ENCODE peak calls at places on chromosome 1, in nine cellular contexts. One of them, this sample, is unnamed.

GRCh38 chr1:155591770-155592169 is 18.2 kb upstream of the MSTO1 start:
- DNase-seq in non-pigmented ciliary epithelial cell: peak; percentile 20
- DNase-seq in DMS153: peak; percentile 19
- DNase-seq in NCI-H526 treated with DMSO at 0.1 percent for 48 hours: peak; percentile 76
- DNase-seq in A172: peak; percentile 65
- DNase-seq in A549: peak; percentile 40
- DNase-seq in activated CD4-positive, alpha-beta T cell treated with anti-CD3 and anti-CD28 coated beads, Interleukin-2, amount 50 U/mL, for 4 hours: no peak
- DNase-seq in cerebellar cortex: peak; percentile 75
- DNase-seq in GM10248: peak; percentile 57
- DNase-seq in this sample: peak; percentile 65

GRCh38 chr1:155127105-155127671 is 488 bp upstream of the EFNA1 start:
- DNase-seq in non-pigmented ciliary epithelial cell: no peak
- DNase-seq in DMS153: peak; percentile 70
- DNase-seq in NCI-H526 treated with DMSO at 0.1 percent for 48 hours: peak; percentile 97
- DNase-seq in A172: peak; percentile 45
- DNase-seq in A549: no peak
- DNase-seq in activated CD4-positive, alpha-beta T cell treated with anti-CD3 and anti-CD28 coated beads, Interleukin-2, amount 50 U/mL, for 4 hours: no peak
- DNase-seq in cerebellar cortex: peak; percentile 55
- DNase-seq in GM10248: no peak
- DNase-seq in this sample: no peak

GRCh38 chr1:94039871-94040569 is 80.9 kb downstream of the ABCA4 start:
- DNase-seq in non-pigmented ciliary epithelial cell: no peak
- DNase-seq in DMS153: no peak
- DNase-seq in NCI-H526 treated with DMSO at 0.1 percent for 48 hours: no peak
- DNase-seq in A172: peak; percentile 36
- DNase-seq in A549: no peak
- DNase-seq in activated CD4-positive, alpha-beta T cell treated with anti-CD3 and anti-CD28 coated beads, Interleukin-2, amount 50 U/mL, for 4 hours: no peak
- DNase-seq in cerebellar cortex: no peak
- DNase-seq in GM10248: no peak
- DNase-seq in this sample: no peak

GRCh38 chr1:92169161-92169560 is 48.6 kb upstream of the C1orf146 start:
- DNase-seq in non-pigmented ciliary epithelial cell: no peak
- DNase-seq in DMS153: no peak
- DNase-seq in NCI-H526 treated with DMSO at 0.1 percent for 48 hours: no peak
- DNase-seq in A172: no peak
- DNase-seq in A549: no peak
- DNase-seq in activated CD4-positive, alpha-beta T cell treated with anti-CD3 and anti-CD28 coated beads, Interleukin-2, amount 50 U/mL, for 4 hours: no peak
- DNase-seq in cerebellar cortex: peak; percentile 57
- DNase-seq in GM10248: no peak
- DNase-seq in this sample: no peak

GRCh38 chr1:232292818-232293217 is 337.1 kb downstream of the SIPA1L2 start:
- DNase-seq in non-pigmented ciliary epithelial cell: no peak
- DNase-seq in DMS153: no peak
- DNase-seq in NCI-H526 treated with DMSO at 0.1 percent for 48 hours: peak; percentile 97
- DNase-seq in A172: no peak
- DNase-seq in A549: no peak
- DNase-seq in activated CD4-positive, alpha-beta T cell treated with anti-CD3 and anti-CD28 coated beads, Interleukin-2, amount 50 U/mL, for 4 hours: no peak
- DNase-seq in cerebellar cortex: no peak
- DNase-seq in GM10248: no peak
- DNase-seq in this sample: no peak

GRCh38 chr1:6275826-6276764 is 15.2 kb upstream of the GPR153 start:
- DNase-seq in non-pigmented ciliary epithelial cell: peak; percentile 45
- DNase-seq in DMS153: peak; percentile 78
- DNase-seq in NCI-H526 treated with DMSO at 0.1 percent for 48 hours: peak; percentile 86
- DNase-seq in A172: peak; percentile 35
- DNase-seq in A549: no peak
- DNase-seq in activated CD4-positive, alpha-beta T cell treated with anti-CD3 and anti-CD28 coated beads, Interleukin-2, amount 50 U/mL, for 4 hours: no peak
- DNase-seq in cerebellar cortex: no peak
- DNase-seq in GM10248: no peak
- DNase-seq in this sample: no peak

GRCh38 chr1:42311897-42312296 is 23.1 kb downstream of the FOXJ3 start:
- DNase-seq in non-pigmented ciliary epithelial cell: no peak
- DNase-seq in DMS153: no peak
- DNase-seq in NCI-H526 treated with DMSO at 0.1 percent for 48 hours: no peak
- DNase-seq in A172: no peak
- DNase-seq in A549: no peak
- DNase-seq in activated CD4-positive, alpha-beta T cell treated with anti-CD3 and anti-CD28 coated beads, Interleukin-2, amount 50 U/mL, for 4 hours: no peak
- DNase-seq in cerebellar cortex: no peak
- DNase-seq in GM10248: no peak
- DNase-seq in this sample: no peak

GRCh38 chr1:246907472-246907871 is 24.3 kb downstream of the AHCTF1 start:
- DNase-seq in non-pigmented ciliary epithelial cell: no peak
- DNase-seq in DMS153: peak; percentile 16
- DNase-seq in NCI-H526 treated with DMSO at 0.1 percent for 48 hours: no peak
- DNase-seq in A172: peak; percentile 49
- DNase-seq in A549: no peak
- DNase-seq in activated CD4-positive, alpha-beta T cell treated with anti-CD3 and anti-CD28 coated beads, Interleukin-2, amount 50 U/mL, for 4 hours: no peak
- DNase-seq in cerebellar cortex: peak; percentile 64
- DNase-seq in GM10248: no peak
- DNase-seq in this sample: peak; percentile 34

GRCh38 chr1:19033516-19033840 is 77.0 kb upstream of the IFFO2 start:
- DNase-seq in non-pigmented ciliary epithelial cell: no peak
- DNase-seq in DMS153: no peak
- DNase-seq in NCI-H526 treated with DMSO at 0.1 percent for 48 hours: no peak
- DNase-seq in A172: no peak
- DNase-seq in A549: no peak
- DNase-seq in activated CD4-positive, alpha-beta T cell treated with anti-CD3 and anti-CD28 coated beads, Interleukin-2, amount 50 U/mL, for 4 hours: no peak
- DNase-seq in cerebellar cortex: no peak
- DNase-seq in GM10248: no peak
- DNase-seq in this sample: no peak

GRCh38 chr1:100622966-100623762 is 85.2 kb downstream of the GPR88 start:
- DNase-seq in non-pigmented ciliary epithelial cell: peak; percentile 67
- DNase-seq in DMS153: no peak
- DNase-seq in NCI-H526 treated with DMSO at 0.1 percent for 48 hours: no peak
- DNase-seq in A172: peak; percentile 36
- DNase-seq in A549: no peak
- DNase-seq in activated CD4-positive, alpha-beta T cell treated with anti-CD3 and anti-CD28 coated beads, Interleukin-2, amount 50 U/mL, for 4 hours: no peak
- DNase-seq in cerebellar cortex: no peak
- DNase-seq in GM10248: no peak
- DNase-seq in this sample: no peak